ENCODE peak calls at places on chromosomes 3 and 15, in nine cellular contexts. B is uterus, H is body of pancreas, J is fibroblast of mammary gland, U is activated B cell treated with CpG ODN at 0.5 μM for 24 hours, E is lower lobe of right lung, Y is AG04449, Q is astrocyte of the spinal cord, C is upper lobe of right lung. F is an unnamed sample.

GRCh38 chr3:195071916-195072820 is 198.8 kb downstream of the XXYLT1 start:
- DNase-seq in B (no peak), H (peak; percentile 6), J (no peak), U (peak; percentile 4), E (peak; percentile 38), Y (no peak), Q (no peak), C (peak; percentile 57), F (no peak)

GRCh38 chr3:17030956-17031652 is 146.3 kb downstream of the PLCL2 start:
- DNase-seq in B (no peak), H (no peak), J (peak; percentile 44), U (no peak), E (no peak), Y (no peak), Q (no peak), C (no peak), F (no peak)

GRCh38 chr15:69489101-69489571 is 36.5 kb downstream of the RPLP1 start:
- DNase-seq in B (no peak), H (no peak), J (no peak), U (no peak), E (no peak), Y (no peak), Q (peak; percentile 34), C (no peak), F (no peak)

GRCh38 chr3:94412966-94413720 is 350.3 kb downstream of the NSUN3 start:
- DNase-seq in B (no peak), H (no peak), J (no peak), U (no peak), E (no peak), Y (no peak), Q (no peak), C (no peak), F (no peak)

GRCh38 chr15:63288778-63289378 is 11.5 kb downstream of the APH1B start:
- DNase-seq in B (no peak), H (no peak), J (peak; percentile 69), U (no peak), E (no peak), Y (no peak), Q (peak; percentile 72), C (no peak), F (no peak)

GRCh38 chr3:179927191-179927590 is 109.5 kb downstream of the PEX5L start:
- DNase-seq in B (no peak), H (no peak), J (no peak), U (no peak), E (no peak), Y (no peak), Q (no peak), C (no peak), F (no peak)

GRCh38 chr3:46861996-46862688 is 1.1 kb downstream of the MYL3 start:
- DNase-seq in B (peak; percentile 5), H (peak; percentile 7), J (no peak), U (no peak), E (peak; percentile 21), Y (no peak), Q (no peak), C (no peak), F (no peak)

GRCh38 chr15:52699457-52699856 is 20.3 kb upstream of the ATOSA start:
- DNase-seq in B (no peak), H (no peak), J (no peak), U (no peak), E (no peak), Y (no peak), Q (no peak), C (no peak), F (no peak)

GRCh38 chr3:46947981-46948791 is 28.4 kb downstream of the CCDC12 start:
- DNase-seq in B (no peak), H (peak; percentile 91), J (peak; percentile 36), U (no peak), E (peak; percentile 82), Y (no peak), Q (no peak), C (peak; percentile 82), F (no peak)

GRCh38 chr3:64685331-64685799 is 2.4 kb downstream of the ADAMTS9 start:
- DNase-seq in B (peak; percentile 72), H (peak; percentile 42), J (peak; percentile 71), U (no peak), E (peak; percentile 56), Y (no peak), Q (peak; percentile 60), C (no peak), F (no peak)
- TF ChIP-seq CTCF in B (no peak), H (no peak), J (no peak), U (no peak), E (no peak), Y (no peak), Q (no peak), C (no peak), F (no peak)

DNA sequence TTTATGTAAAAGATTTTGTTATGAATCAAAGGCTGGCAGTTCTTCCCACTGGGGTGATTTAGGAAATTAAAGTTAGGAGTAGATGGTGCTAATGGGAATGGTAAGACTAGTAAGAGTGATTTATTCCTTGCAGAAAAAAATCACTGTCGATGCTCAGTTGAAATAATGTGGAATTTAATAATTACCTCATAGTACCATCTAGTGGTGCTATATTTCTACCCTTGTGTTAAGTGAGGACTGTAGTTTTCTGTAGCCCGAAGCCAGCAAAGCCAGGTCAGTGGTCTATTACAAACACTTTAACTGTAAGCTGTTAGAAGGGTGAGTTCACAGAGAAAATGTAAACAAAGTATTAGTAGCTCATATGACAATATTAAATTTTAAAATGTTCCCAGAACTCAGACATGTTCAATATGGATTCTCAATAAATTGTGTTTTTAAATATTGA is 39.5 kb upstream of the GOLGA8J start:
- DNase-seq in B (no peak), H (no peak), J (peak; percentile 19), U (no peak), E (no peak), Y (no peak), Q (peak; percentile 53), C (no peak), F (no peak)
- TF ChIP-seq CTCF in B (peak; percentile 53), H (peak; percentile 35), J (peak; percentile 20), U (no peak), E (peak; percentile 37), Y (peak; percentile 1), Q (peak; percentile 36), C (peak; percentile 32), F (no peak)

GRCh38 chr15:77659350-77660321 is 26.9 kb upstream of the LINGO1 start:
- DNase-seq in B (no peak), H (peak; percentile 69), J (peak; percentile 55), U (no peak), E (peak; percentile 59), Y (no peak), Q (peak; percentile 7), C (no peak), F (peak; percentile 28)
- TF ChIP-seq CTCF in B (no peak), H (peak; percentile 10), J (peak; percentile 38), U (no peak), E (peak; percentile 29), Y (peak; percentile 34), Q (peak; percentile 47), C (peak; percentile 30), F (no peak)

DNA sequence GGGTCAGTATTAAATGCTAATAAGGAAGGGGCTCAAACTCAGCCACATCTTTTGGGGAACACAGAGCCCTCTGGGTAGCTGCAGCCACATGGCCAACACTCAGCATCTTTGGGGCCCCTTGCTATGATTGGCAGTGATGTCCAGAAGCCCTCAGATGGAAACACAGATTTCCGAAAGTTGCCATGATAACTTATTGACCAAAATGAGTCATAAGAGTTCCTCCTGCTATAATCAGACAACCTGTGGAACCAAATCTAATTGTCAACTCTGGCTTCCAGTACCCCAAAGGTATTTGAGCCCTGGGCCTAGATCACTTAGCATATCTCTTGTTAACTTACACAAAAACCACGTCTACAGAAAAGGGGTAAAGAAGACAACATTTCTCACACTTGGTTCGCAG is 392.2 kb downstream of the KCNH8 start:
- DNase-seq in B (no peak), H (no peak), J (no peak), U (no peak), E (no peak), Y (no peak), Q (no peak), C (no peak), F (no peak)
- TF ChIP-seq CTCF in B (no peak), H (no peak), J (no peak), U (no peak), E (no peak), Y (no peak), Q (no peak), C (no peak), F (no peak)

GRCh38 chr15:65386376-65386775 is 8.6 kb upstream of the IGDCC3 start:
- DNase-seq in B (no peak), H (no peak), J (no peak), U (no peak), E (no peak), Y (no peak), Q (no peak), C (no peak), F (no peak)

GRCh38 chr15:65386886-65387285 is 9.1 kb upstream of the IGDCC3 start:
- DNase-seq in B (no peak), H (no peak), J (no peak), U (no peak), E (no peak), Y (no peak), Q (no peak), C (no peak), F (no peak)

GRCh38 chr15:65384895-65385867 is 7.4 kb upstream of the IGDCC3 start:
- DNase-seq in B (peak; percentile 87), H (peak; percentile 87), J (peak; percentile 79), U (peak; percentile 68), E (peak; percentile 86), Y (peak; percentile 9), Q (peak; percentile 75), C (peak; percentile 88), F (peak; percentile 79)

GRCh38 chr15:65384505-65384894 is 6.7 kb upstream of the IGDCC3 start:
- DNase-seq in B (no peak), H (no peak), J (no peak), U (no peak), E (peak; percentile 21), Y (no peak), Q (no peak), C (no peak), F (no peak)

DNA sequence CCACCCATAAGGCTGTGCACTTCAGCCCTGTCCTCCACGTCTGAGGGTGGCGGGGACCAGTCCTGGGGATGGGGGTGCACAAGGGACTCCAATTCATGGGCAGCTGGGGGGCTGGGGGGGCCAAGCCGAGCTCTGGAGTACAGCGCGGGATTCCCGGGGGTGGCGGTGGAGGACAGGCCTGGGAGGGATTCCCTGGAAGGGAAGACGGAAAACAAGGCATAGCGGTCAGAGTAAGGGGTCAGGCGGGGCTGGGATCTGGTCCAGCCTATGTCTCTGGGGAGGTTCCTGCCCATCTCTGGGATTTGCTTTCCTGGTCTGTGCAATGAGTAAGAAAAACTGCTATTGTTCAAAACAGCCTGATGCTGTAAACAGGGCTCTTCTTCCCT is 8.1 kb upstream of the IGDCC3 start:
- DNase-seq in B (peak; percentile 67), H (no peak), J (peak; percentile 79), U (no peak), E (no peak), Y (no peak), Q (no peak), C (no peak), F (no peak)
- TF ChIP-seq CTCF in B (no peak), H (no peak), J (no peak), U (no peak), E (no peak), Y (no peak), Q (no peak), C (no peak), F (no peak)

DNA sequence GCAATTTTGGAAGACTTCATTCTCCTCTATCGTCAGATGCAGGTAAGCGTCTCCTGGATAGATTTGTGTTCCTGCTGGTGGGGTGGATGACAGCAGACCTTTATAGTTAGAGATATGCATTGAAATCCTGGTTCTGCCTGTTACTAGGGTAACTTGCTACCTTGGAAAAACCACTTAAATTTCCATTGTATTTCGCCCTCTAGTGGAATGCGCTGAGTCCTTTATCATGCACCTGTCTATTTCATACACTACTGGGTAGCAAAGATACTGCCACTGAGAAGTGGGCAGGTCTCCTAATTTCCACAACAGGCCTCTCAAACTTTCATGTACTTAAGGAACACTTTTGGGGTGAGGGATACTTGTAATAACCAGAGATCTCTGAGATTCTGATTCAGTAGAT is 209.5 kb upstream of the SUCLG2 start:
- DNase-seq in B (no peak), H (no peak), J (peak; percentile 1), U (no peak), E (no peak), Y (no peak), Q (peak; percentile 3), C (no peak), F (no peak)
- TF ChIP-seq CTCF in B (no peak), H (no peak), J (peak; percentile 1), U (no peak), E (no peak), Y (no peak), Q (peak; percentile 24), C (no peak), F (no peak)

F was measured in omental fat pad.